ENCODE peak calls at places on chromosomes 6 and 20, in five cellular contexts. One of them, this sample, is unnamed.

GRCh38 chr6:159789377-159790148 is at the start of gene TCP1:
- DNase-seq in astrocyte of the cerebellum: peak
- DNase-seq in MM.1S: peak
- DNase-seq in activated naive CD4-positive, alpha-beta T cell treated with Interleukin-2 at 50 U/mL for 16 hours: peak
- DNase-seq in NCI-H460: peak
- DNase-seq in this sample: peak

GRCh38 chr6:125722886-125723285 is 26.5 kb upstream of the HEY2 start:
- DNase-seq in astrocyte of the cerebellum: no peak
- DNase-seq in MM.1S: no peak
- DNase-seq in activated naive CD4-positive, alpha-beta T cell treated with Interleukin-2 at 50 U/mL for 16 hours: no peak
- DNase-seq in NCI-H460: no peak
- DNase-seq in this sample: no peak

GRCh38 chr6:41887355-41887754 is 7.8 kb downstream of the USP49 start:
- DNase-seq in astrocyte of the cerebellum: no peak
- DNase-seq in MM.1S: no peak
- DNase-seq in activated naive CD4-positive, alpha-beta T cell treated with Interleukin-2 at 50 U/mL for 16 hours: no peak
- DNase-seq in NCI-H460: no peak
- DNase-seq in this sample: no peak

GRCh38 chr6:7296602-7297001 is 16.4 kb downstream of the SSR1 start:
- DNase-seq in astrocyte of the cerebellum: no peak
- DNase-seq in MM.1S: no peak
- DNase-seq in activated naive CD4-positive, alpha-beta T cell treated with Interleukin-2 at 50 U/mL for 16 hours: no peak
- DNase-seq in NCI-H460: no peak
- DNase-seq in this sample: no peak

GRCh38 chr6:24205020-24205492 is 79.0 kb downstream of the NRSN1 start:
- DNase-seq in astrocyte of the cerebellum: peak
- DNase-seq in MM.1S: peak
- DNase-seq in activated naive CD4-positive, alpha-beta T cell treated with Interleukin-2 at 50 U/mL for 16 hours: no peak
- DNase-seq in NCI-H460: peak
- DNase-seq in this sample: peak

GRCh38 chr6:33885121-33886057 is 81.6 kb upstream of the MLN start:
- DNase-seq in astrocyte of the cerebellum: no peak
- DNase-seq in MM.1S: no peak
- DNase-seq in activated naive CD4-positive, alpha-beta T cell treated with Interleukin-2 at 50 U/mL for 16 hours: no peak
- DNase-seq in NCI-H460: peak
- DNase-seq in this sample: no peak

GRCh38 chr20:62359491-62360121 is 7.5 kb downstream of the LAMA5 start:
- DNase-seq in astrocyte of the cerebellum: no peak
- DNase-seq in MM.1S: no peak
- DNase-seq in activated naive CD4-positive, alpha-beta T cell treated with Interleukin-2 at 50 U/mL for 16 hours: no peak
- DNase-seq in NCI-H460: peak
- DNase-seq in this sample: no peak

GRCh38 chr20:39822667-39823066 is 860.5 kb downstream of the DHX35 start:
- DNase-seq in astrocyte of the cerebellum: peak
- DNase-seq in MM.1S: no peak
- DNase-seq in activated naive CD4-positive, alpha-beta T cell treated with Interleukin-2 at 50 U/mL for 16 hours: no peak
- DNase-seq in NCI-H460: no peak
- DNase-seq in this sample: no peak

GRCh38 chr6:61809004-61809595 is 476.9 kb downstream of the KHDRBS2 start:
- DNase-seq in astrocyte of the cerebellum: no peak
- DNase-seq in MM.1S: peak
- DNase-seq in activated naive CD4-positive, alpha-beta T cell treated with Interleukin-2 at 50 U/mL for 16 hours: no peak
- DNase-seq in NCI-H460: peak
- DNase-seq in this sample: peak

GRCh38 chr6:88165877-88166492 is at the start of gene CNR1:
- DNase-seq in astrocyte of the cerebellum: no peak
- DNase-seq in MM.1S: peak
- DNase-seq in activated naive CD4-positive, alpha-beta T cell treated with Interleukin-2 at 50 U/mL for 16 hours: no peak
- DNase-seq in NCI-H460: no peak
- DNase-seq in this sample: peak

GRCh38 chr6:40299666-40300065 is 287.5 kb downstream of the LRFN2 start:
- DNase-seq in astrocyte of the cerebellum: no peak
- DNase-seq in MM.1S: no peak
- DNase-seq in activated naive CD4-positive, alpha-beta T cell treated with Interleukin-2 at 50 U/mL for 16 hours: no peak
- DNase-seq in NCI-H460: no peak
- DNase-seq in this sample: no peak

GRCh38 chr6:157181649-157182048 is 141.7 kb downstream of the TMEM242 start:
- DNase-seq in astrocyte of the cerebellum: no peak
- DNase-seq in MM.1S: no peak
- DNase-seq in activated naive CD4-positive, alpha-beta T cell treated with Interleukin-2 at 50 U/mL for 16 hours: no peak
- DNase-seq in NCI-H460: no peak
- DNase-seq in this sample: no peak

GRCh38 chr20:1893721-1894470 is 1.3 kb upstream of the SIRPA start:
- DNase-seq in astrocyte of the cerebellum: no peak
- DNase-seq in MM.1S: no peak
- DNase-seq in activated naive CD4-positive, alpha-beta T cell treated with Interleukin-2 at 50 U/mL for 16 hours: no peak
- DNase-seq in NCI-H460: no peak
- DNase-seq in this sample: no peak

GRCh38 chr6:69487688-69488087 is 309.1 kb downstream of the LMBRD1 start:
- DNase-seq in astrocyte of the cerebellum: no peak
- DNase-seq in MM.1S: peak
- DNase-seq in activated naive CD4-positive, alpha-beta T cell treated with Interleukin-2 at 50 U/mL for 16 hours: no peak
- DNase-seq in NCI-H460: no peak
- DNase-seq in this sample: peak

GRCh38 chr6:53041356-53041755 is 23.8 kb upstream of the FBXO9 start:
- DNase-seq in astrocyte of the cerebellum: no peak
- DNase-seq in MM.1S: no peak
- DNase-seq in activated naive CD4-positive, alpha-beta T cell treated with Interleukin-2 at 50 U/mL for 16 hours: no peak
- DNase-seq in NCI-H460: no peak
- DNase-seq in this sample: no peak

GRCh38 chr20:44714701-44715494 is at the start of gene CCN5:
- DNase-seq in astrocyte of the cerebellum: peak
- DNase-seq in MM.1S: no peak
- DNase-seq in activated naive CD4-positive, alpha-beta T cell treated with Interleukin-2 at 50 U/mL for 16 hours: no peak
- DNase-seq in NCI-H460: peak
- DNase-seq in this sample: no peak

GRCh38 chr6:33546766-33547165 is 33.3 kb downstream of the BAK1 start:
- DNase-seq in astrocyte of the cerebellum: no peak
- DNase-seq in MM.1S: no peak
- DNase-seq in activated naive CD4-positive, alpha-beta T cell treated with Interleukin-2 at 50 U/mL for 16 hours: no peak
- DNase-seq in NCI-H460: no peak
- DNase-seq in this sample: no peak

GRCh38 chr6:128870751-128871150 is 12.2 kb upstream of the LAMA2 start:
- DNase-seq in astrocyte of the cerebellum: no peak
- DNase-seq in MM.1S: no peak
- DNase-seq in activated naive CD4-positive, alpha-beta T cell treated with Interleukin-2 at 50 U/mL for 16 hours: no peak
- DNase-seq in NCI-H460: no peak
- DNase-seq in this sample: no peak

GRCh38 chr6:43910638-43911353 is 140.8 kb downstream of the VEGFA start:
- DNase-seq in astrocyte of the cerebellum: no peak
- DNase-seq in MM.1S: no peak
- DNase-seq in activated naive CD4-positive, alpha-beta T cell treated with Interleukin-2 at 50 U/mL for 16 hours: no peak
- DNase-seq in NCI-H460: peak
- DNase-seq in this sample: no peak

GRCh38 chr6:111605100-111605748 is 454 bp downstream of the TRAF3IP2 start:
- DNase-seq in astrocyte of the cerebellum: no peak
- DNase-seq in MM.1S: peak
- DNase-seq in activated naive CD4-positive, alpha-beta T cell treated with Interleukin-2 at 50 U/mL for 16 hours: peak
- DNase-seq in NCI-H460: no peak
- DNase-seq in this sample: peak

GRCh38 chr6:53347921-53348435 is 772 bp downstream of the ELOVL5 start:
- DNase-seq in astrocyte of the cerebellum: no peak
- DNase-seq in MM.1S: no peak
- DNase-seq in activated naive CD4-positive, alpha-beta T cell treated with Interleukin-2 at 50 U/mL for 16 hours: peak
- DNase-seq in NCI-H460: no peak
- DNase-seq in this sample: peak

GRCh38 chr6:157656437-157657005 is 166.5 kb upstream of the SNX9 start:
- DNase-seq in astrocyte of the cerebellum: no peak
- DNase-seq in MM.1S: no peak
- DNase-seq in activated naive CD4-positive, alpha-beta T cell treated with Interleukin-2 at 50 U/mL for 16 hours: no peak
- DNase-seq in NCI-H460: no peak
- DNase-seq in this sample: no peak

GRCh38 chr20:63858393-63859165 is 2.7 kb upstream of the ABHD16B start:
- DNase-seq in astrocyte of the cerebellum: no peak
- DNase-seq in MM.1S: no peak
- DNase-seq in activated naive CD4-positive, alpha-beta T cell treated with Interleukin-2 at 50 U/mL for 16 hours: no peak
- DNase-seq in NCI-H460: no peak
- DNase-seq in this sample: no peak

GRCh38 chr6:16639689-16640480 is 121.4 kb downstream of the ATXN1 start:
- DNase-seq in astrocyte of the cerebellum: peak
- DNase-seq in MM.1S: no peak
- DNase-seq in activated naive CD4-positive, alpha-beta T cell treated with Interleukin-2 at 50 U/mL for 16 hours: no peak
- DNase-seq in NCI-H460: no peak
- DNase-seq in this sample: no peak

GRCh38 chr20:50654899-50655298 is 36.4 kb downstream of the RIPOR3 start:
- DNase-seq in astrocyte of the cerebellum: no peak
- DNase-seq in MM.1S: no peak
- DNase-seq in activated naive CD4-positive, alpha-beta T cell treated with Interleukin-2 at 50 U/mL for 16 hours: no peak
- DNase-seq in NCI-H460: no peak
- DNase-seq in this sample: no peak

GRCh38 chr20:20946122-20946759 is 159.9 kb downstream of the LINC00237 start:
- DNase-seq in astrocyte of the cerebellum: no peak
- DNase-seq in MM.1S: no peak
- DNase-seq in activated naive CD4-positive, alpha-beta T cell treated with Interleukin-2 at 50 U/mL for 16 hours: no peak
- DNase-seq in NCI-H460: no peak
- DNase-seq in this sample: no peak

GRCh38 chr20:43987531-43987930 is 72.9 kb downstream of the TOX2 start:
- DNase-seq in astrocyte of the cerebellum: peak
- DNase-seq in MM.1S: no peak
- DNase-seq in activated naive CD4-positive, alpha-beta T cell treated with Interleukin-2 at 50 U/mL for 16 hours: no peak
- DNase-seq in NCI-H460: no peak
- DNase-seq in this sample: no peak

This sample was measured in NAMALWA.